ENCODE peak calls at places on chromosomes 4 and X, in six cellular contexts. One of them, this sample, is unnamed.

GRCh38 chr4:176549161-176549865 is 229.5 kb downstream of the SPCS3 start:
- DNase-seq in A549: no peak
- DNase-seq in HepG2: no peak
- DNase-seq in endothelial cell of umbilical vein: no peak
- DNase-seq in H1: no peak
- DNase-seq in K562: no peak
- DNase-seq in this sample: no peak

GRCh38 chrX:115625577-115626301 is 64.8 kb downstream of the PLS3 start:
- DNase-seq in A549: no peak
- DNase-seq in HepG2: no peak
- DNase-seq in endothelial cell of umbilical vein: peak; percentile 28
- DNase-seq in H1: no peak
- DNase-seq in K562: no peak
- DNase-seq in this sample: no peak

GRCh38 chr4:70239497-70239896 is 2.9 kb upstream of the CSN3 start:
- DNase-seq in A549: no peak
- DNase-seq in HepG2: peak; percentile 28
- DNase-seq in endothelial cell of umbilical vein: no peak
- DNase-seq in H1: no peak
- DNase-seq in K562: no peak
- DNase-seq in this sample: no peak

GRCh38 chrX:19912-20571 is 261.1 kb upstream of the PLCXD1 start:
- DNase-seq in A549: no peak
- DNase-seq in HepG2: peak; percentile 0
- DNase-seq in endothelial cell of umbilical vein: no peak
- DNase-seq in H1: peak; percentile 46
- DNase-seq in K562: peak; percentile 25
- DNase-seq in this sample: peak; percentile 36

GRCh38 chr4:72313121-72313520 is 255.9 kb downstream of the ADAMTS3 start:
- DNase-seq in A549: no peak
- DNase-seq in HepG2: no peak
- DNase-seq in endothelial cell of umbilical vein: no peak
- DNase-seq in H1: no peak
- DNase-seq in K562: no peak
- DNase-seq in this sample: no peak

GRCh38 chrX:103361798-103362197 is 5.5 kb downstream of the TCEAL9 start:
- DNase-seq in A549: no peak
- DNase-seq in HepG2: peak; percentile 65
- DNase-seq in endothelial cell of umbilical vein: peak; percentile 2
- DNase-seq in H1: no peak
- DNase-seq in K562: no peak
- DNase-seq in this sample: no peak

GRCh38 chr4:177391953-177392352 is 50.3 kb downstream of the AGA start:
- DNase-seq in A549: no peak
- DNase-seq in HepG2: peak; percentile 79
- DNase-seq in endothelial cell of umbilical vein: no peak
- DNase-seq in H1: no peak
- DNase-seq in K562: no peak
- DNase-seq in this sample: no peak

GRCh38 chrX:151505796-151506195 is 57.7 kb upstream of the PASD1 start:
- DNase-seq in A549: peak; percentile 3
- DNase-seq in HepG2: peak; percentile 3
- DNase-seq in endothelial cell of umbilical vein: peak; percentile 0
- DNase-seq in H1: peak; percentile 44
- DNase-seq in K562: peak; percentile 49
- DNase-seq in this sample: peak; percentile 47

GRCh38 chrX:130110379-130111219 is at the start of gene ELF4:
- DNase-seq in A549: peak; percentile 65
- DNase-seq in HepG2: no peak
- DNase-seq in endothelial cell of umbilical vein: no peak
- DNase-seq in H1: no peak
- DNase-seq in K562: peak; percentile 82
- DNase-seq in this sample: peak; percentile 17

GRCh38 chrX:97039363-97040029 is 155.8 kb downstream of the RPA4 start:
- DNase-seq in A549: no peak
- DNase-seq in HepG2: no peak
- DNase-seq in endothelial cell of umbilical vein: peak; percentile 87
- DNase-seq in H1: no peak
- DNase-seq in K562: no peak
- DNase-seq in this sample: no peak

GRCh38 chrX:133018229-133018628 is 59.8 kb upstream of the HS6ST2 start:
- DNase-seq in A549: no peak
- DNase-seq in HepG2: no peak
- DNase-seq in endothelial cell of umbilical vein: no peak
- DNase-seq in H1: no peak
- DNase-seq in K562: no peak
- DNase-seq in this sample: no peak

GRCh38 chr4:48836658-48837057 is 5.8 kb downstream of the OCIAD1 start:
- DNase-seq in A549: no peak
- DNase-seq in HepG2: no peak
- DNase-seq in endothelial cell of umbilical vein: no peak
- DNase-seq in H1: no peak
- DNase-seq in K562: no peak
- DNase-seq in this sample: no peak

GRCh38 chrX:123731258-123731986 is 1.4 kb downstream of the THOC2 start:
- DNase-seq in A549: peak; percentile 21
- DNase-seq in HepG2: no peak
- DNase-seq in endothelial cell of umbilical vein: peak; percentile 47
- DNase-seq in H1: no peak
- DNase-seq in K562: peak; percentile 78
- DNase-seq in this sample: no peak

GRCh38 chr4:86939123-86939522 is 4.3 kb downstream of the AFF1 start:
- DNase-seq in A549: no peak
- DNase-seq in HepG2: no peak
- DNase-seq in endothelial cell of umbilical vein: peak; percentile 75
- DNase-seq in H1: no peak
- DNase-seq in K562: no peak
- DNase-seq in this sample: no peak

GRCh38 chrX:31260351-31260750 is 188.5 kb upstream of the FTHL17 start:
- DNase-seq in A549: no peak
- DNase-seq in HepG2: no peak
- DNase-seq in endothelial cell of umbilical vein: no peak
- DNase-seq in H1: no peak
- DNase-seq in K562: no peak
- DNase-seq in this sample: no peak

GRCh38 chr4:8403981-8404380 is 36.5 kb downstream of the ACOX3 start:
- DNase-seq in A549: no peak
- DNase-seq in HepG2: no peak
- DNase-seq in endothelial cell of umbilical vein: no peak
- DNase-seq in H1: no peak
- DNase-seq in K562: no peak
- DNase-seq in this sample: no peak
- TF ChIP-seq JUN in A549: no peak
- TF ChIP-seq JUN in HepG2: no peak
- TF ChIP-seq JUN in endothelial cell of umbilical vein: no peak
- TF ChIP-seq JUN in H1: no peak
- TF ChIP-seq JUN in K562: no peak
- TF ChIP-seq JUN in this sample: no peak

GRCh38 chr4:103938488-103938887 is 218.7 kb upstream of the TACR3 start:
- DNase-seq in A549: no peak
- DNase-seq in HepG2: no peak
- DNase-seq in endothelial cell of umbilical vein: no peak
- DNase-seq in H1: no peak
- DNase-seq in K562: no peak
- DNase-seq in this sample: no peak

GRCh38 chr4:103928370-103928769 is 208.6 kb upstream of the TACR3 start:
- DNase-seq in A549: no peak
- DNase-seq in HepG2: no peak
- DNase-seq in endothelial cell of umbilical vein: no peak
- DNase-seq in H1: no peak
- DNase-seq in K562: no peak
- DNase-seq in this sample: no peak

GRCh38 chr4:103936653-103937145 is 216.9 kb upstream of the TACR3 start:
- DNase-seq in A549: no peak
- DNase-seq in HepG2: no peak
- DNase-seq in endothelial cell of umbilical vein: no peak
- DNase-seq in H1: no peak
- DNase-seq in K562: no peak
- DNase-seq in this sample: no peak

DNA sequence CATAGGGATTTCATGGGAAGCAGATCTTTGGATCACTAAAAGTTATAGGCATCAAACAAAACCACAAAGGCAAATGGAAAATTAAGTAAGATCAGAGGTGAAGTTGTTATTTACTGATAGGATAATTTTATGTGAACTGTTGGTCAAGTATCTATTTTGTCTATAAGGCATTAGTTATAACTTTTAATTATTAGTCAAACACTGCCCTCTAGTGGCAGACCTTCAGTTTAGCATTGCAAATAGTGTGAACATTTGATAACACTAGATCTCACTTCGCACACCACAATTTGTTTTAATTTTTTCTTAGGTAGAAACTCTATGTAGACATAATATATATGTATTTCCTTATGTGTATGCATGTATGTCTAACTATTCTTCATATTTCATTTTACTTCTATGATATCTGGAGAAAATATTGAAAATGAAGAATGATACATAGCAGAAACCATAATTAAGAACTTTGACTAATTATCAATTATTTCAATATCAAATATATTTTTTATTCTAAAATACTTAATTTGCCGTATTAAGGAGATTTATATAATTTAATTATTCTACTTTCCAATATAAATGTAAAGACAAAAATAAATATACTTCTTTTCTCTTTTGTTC is 214.5 kb upstream of the TACR3 start:
- DNase-seq in A549: no peak
- DNase-seq in HepG2: peak; percentile 41
- DNase-seq in endothelial cell of umbilical vein: peak; percentile 43
- DNase-seq in H1: no peak
- DNase-seq in K562: peak; percentile 61
- DNase-seq in this sample: no peak
- TF ChIP-seq CTCF in A549: peak; percentile 64
- TF ChIP-seq CTCF in HepG2: peak; percentile 64
- TF ChIP-seq CTCF in endothelial cell of umbilical vein: peak; percentile 42
- TF ChIP-seq CTCF in H1: peak; percentile 54
- TF ChIP-seq CTCF in K562: peak; percentile 18
- TF ChIP-seq CTCF in this sample: peak; percentile 70

GRCh38 chr4:98556451-98556850 is 102.0 kb downstream of the TSPAN5 start:
- DNase-seq in A549: no peak
- DNase-seq in HepG2: no peak
- DNase-seq in endothelial cell of umbilical vein: no peak
- DNase-seq in H1: no peak
- DNase-seq in K562: no peak
- DNase-seq in this sample: no peak

GRCh38 chr4:98558366-98558765 is 100.0 kb downstream of the TSPAN5 start:
- DNase-seq in A549: no peak
- DNase-seq in HepG2: no peak
- DNase-seq in endothelial cell of umbilical vein: no peak
- DNase-seq in H1: no peak
- DNase-seq in K562: no peak
- DNase-seq in this sample: no peak

GRCh38 chr4:98557497-98557896 is 100.9 kb downstream of the TSPAN5 start:
- DNase-seq in A549: no peak
- DNase-seq in HepG2: no peak
- DNase-seq in endothelial cell of umbilical vein: peak; percentile 70
- DNase-seq in H1: no peak
- DNase-seq in K562: no peak
- DNase-seq in this sample: no peak

GRCh38 chr4:98558770-98559169 is 99.6 kb downstream of the TSPAN5 start:
- DNase-seq in A549: no peak
- DNase-seq in HepG2: no peak
- DNase-seq in endothelial cell of umbilical vein: no peak
- DNase-seq in H1: no peak
- DNase-seq in K562: no peak
- DNase-seq in this sample: no peak

GRCh38 chr4:98555798-98556445 is 102.5 kb downstream of the TSPAN5 start:
- DNase-seq in A549: no peak
- DNase-seq in HepG2: no peak
- DNase-seq in endothelial cell of umbilical vein: no peak
- DNase-seq in H1: no peak
- DNase-seq in K562: no peak
- DNase-seq in this sample: no peak
- TF ChIP-seq JUN in A549: no peak
- TF ChIP-seq JUN in HepG2: no peak
- TF ChIP-seq JUN in endothelial cell of umbilical vein: no peak
- TF ChIP-seq JUN in H1: no peak
- TF ChIP-seq JUN in K562: no peak
- TF ChIP-seq JUN in this sample: no peak

DNA sequence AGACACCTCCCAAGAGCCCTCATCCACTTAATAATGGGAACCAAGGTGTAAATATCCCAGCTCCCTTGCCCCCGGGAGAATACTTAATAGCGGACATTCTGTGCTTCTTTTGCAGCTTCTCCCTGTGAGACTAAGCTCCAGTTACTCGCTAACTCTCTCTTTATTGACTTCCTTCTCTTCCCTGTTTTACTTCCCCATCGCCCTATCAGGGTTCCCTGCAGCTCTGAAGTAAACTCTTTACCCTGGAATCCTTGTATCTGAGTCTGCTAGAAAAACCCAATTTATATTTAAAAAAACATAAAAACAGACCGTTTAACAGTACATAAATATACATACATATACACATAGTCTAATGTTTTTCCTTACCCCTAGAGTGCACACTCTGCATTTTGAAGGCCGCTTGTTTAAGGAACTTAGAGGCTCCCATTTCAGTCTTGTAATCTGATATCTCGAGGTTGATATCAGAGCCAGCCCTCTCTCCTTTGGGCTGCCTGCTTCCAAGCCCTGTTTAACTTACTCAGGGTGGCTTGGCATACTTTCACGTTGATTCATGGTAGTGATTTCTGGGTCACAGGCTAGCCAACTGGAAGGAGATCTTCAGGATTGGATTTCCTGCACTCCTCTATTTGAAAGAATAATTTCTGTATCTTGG is 177.4 kb upstream of the SCML1 start:
- DNase-seq in A549: peak; percentile 30
- DNase-seq in HepG2: no peak
- DNase-seq in endothelial cell of umbilical vein: peak; percentile 59
- DNase-seq in H1: no peak
- DNase-seq in K562: no peak
- DNase-seq in this sample: no peak
- TF ChIP-seq CTCF in A549: no peak
- TF ChIP-seq CTCF in HepG2: no peak
- TF ChIP-seq CTCF in endothelial cell of umbilical vein: no peak
- TF ChIP-seq CTCF in H1: no peak
- TF ChIP-seq CTCF in K562: no peak
- TF ChIP-seq CTCF in this sample: no peak

GRCh38 chr4:45472490-45472889 is 651.4 kb downstream of the GABRG1 start:
- DNase-seq in A549: no peak
- DNase-seq in HepG2: no peak
- DNase-seq in endothelial cell of umbilical vein: no peak
- DNase-seq in H1: no peak
- DNase-seq in K562: no peak
- DNase-seq in this sample: no peak
- TF ChIP-seq JUN in A549: no peak
- TF ChIP-seq JUN in HepG2: no peak
- TF ChIP-seq JUN in endothelial cell of umbilical vein: no peak
- TF ChIP-seq JUN in H1: no peak
- TF ChIP-seq JUN in K562: no peak
- TF ChIP-seq JUN in this sample: no peak

GRCh38 chrX:79366556-79366887 is 612 bp downstream of the ITM2A start:
- DNase-seq in A549: no peak
- DNase-seq in HepG2: no peak
- DNase-seq in endothelial cell of umbilical vein: no peak
- DNase-seq in H1: no peak
- DNase-seq in K562: no peak
- DNase-seq in this sample: no peak
- TF ChIP-seq CTCF in A549: no peak
- TF ChIP-seq CTCF in HepG2: no peak
- TF ChIP-seq CTCF in endothelial cell of umbilical vein: no peak
- TF ChIP-seq CTCF in H1: no peak
- TF ChIP-seq CTCF in K562: no peak
- TF ChIP-seq CTCF in this sample: no peak

GRCh38 chr4:8587469-8588195 is 4.9 kb upstream of the CPZ start:
- DNase-seq in A549: no peak
- DNase-seq in HepG2: no peak
- DNase-seq in endothelial cell of umbilical vein: no peak
- DNase-seq in H1: no peak
- DNase-seq in K562: no peak
- DNase-seq in this sample: peak; percentile 5
- TF ChIP-seq JUN in A549: no peak
- TF ChIP-seq JUN in HepG2: no peak
- TF ChIP-seq JUN in endothelial cell of umbilical vein: no peak
- TF ChIP-seq JUN in H1: no peak
- TF ChIP-seq JUN in K562: no peak
- TF ChIP-seq JUN in this sample: no peak

GRCh38 chr4:6157926-6158325 is 42.4 kb downstream of the JAKMIP1 start:
- DNase-seq in A549: no peak
- DNase-seq in HepG2: no peak
- DNase-seq in endothelial cell of umbilical vein: no peak
- DNase-seq in H1: no peak
- DNase-seq in K562: no peak
- DNase-seq in this sample: no peak
- TF ChIP-seq CTCF in A549: no peak
- TF ChIP-seq CTCF in HepG2: no peak
- TF ChIP-seq CTCF in endothelial cell of umbilical vein: no peak
- TF ChIP-seq CTCF in H1: no peak
- TF ChIP-seq CTCF in K562: no peak
- TF ChIP-seq CTCF in this sample: no peak